ENCODE peak calls at places on chromosomes 6 and 20, in five cellular contexts. Y, M, K, G and X are unnamed samples.

GRCh38 chr6:6390849-6391602 is 70.6 kb upstream of the F13A1 start:
- DNase-seq in M (peak; percentile 90), G (no peak), Y (no peak), K (no peak), X (no peak)

GRCh38 chr6:3458706-3459421 is 2.0 kb upstream of the SLC22A23 start:
- DNase-seq in G (no peak), K (no peak), M (no peak), Y (no peak), X (no peak)

GRCh38 chr20:11195899-11196558 is 522.2 kb upstream of the JAG1 start:
- DNase-seq in K (peak; percentile 35), G (no peak), Y (no peak), M (no peak), X (no peak)

GRCh38 chr6:75643173-75643572 is 41.5 kb downstream of the SENP6 start:
- DNase-seq in K (no peak), Y (no peak), M (no peak), G (no peak), X (no peak)

GRCh38 chr6:43396408-43397149 is 27.1 kb upstream of the ZNF318 start:
- DNase-seq in K (no peak), G (no peak), M (no peak), Y (no peak), X (no peak)

GRCh38 chr6:86937219-86938079 is at the start of gene HTR1E:
- DNase-seq in Y (no peak), G (peak; percentile 6), K (peak; percentile 39), M (no peak), X (no peak)

GRCh38 chr6:85684125-85684808 is 41.6 kb upstream of the SYNCRIP start:
- DNase-seq in G (no peak), M (no peak), K (no peak), Y (no peak), X (no peak)

GRCh38 chr20:56676001-56676400 is 46.9 kb downstream of the TFAP2C start:
- DNase-seq in K (no peak), M (peak; percentile 16), Y (no peak), G (no peak), X (no peak)

GRCh38 chr20:62217913-62218773 is 1.9 kb downstream of the HRH3 start:
- DNase-seq in G (no peak), M (no peak), K (no peak), Y (no peak), X (no peak)

GRCh38 chr20:3749689-3750639 is 17.5 kb downstream of the HSPA12B start:
- DNase-seq in K (no peak), Y (no peak), G (no peak), M (no peak), X (no peak)

GRCh38 chr6:94300424-94301144 is 881.2 kb upstream of the EPHA7 start:
- DNase-seq in K (no peak), Y (no peak), G (no peak), M (no peak), X (no peak)

GRCh38 chr6:6659600-6660327 is 71.2 kb downstream of the LY86 start:
- DNase-seq in G (peak; percentile 28), Y (no peak), K (no peak), M (peak; percentile 66), X (no peak)

GRCh38 chr20:37567671-37568588 is 40.3 kb upstream of the BLCAP start:
- DNase-seq in Y (no peak), G (no peak), K (no peak), M (no peak), X (no peak)

GRCh38 chr6:75353644-75354043 is 69.1 kb upstream of the TMEM30A start:
- DNase-seq in Y (no peak), K (no peak), M (no peak), G (no peak), X (no peak)

GRCh38 chr6:152904678-152905077 is 78.2 kb downstream of the FBXO5 start:
- DNase-seq in K (no peak), Y (no peak), G (no peak), M (no peak), X (no peak)

GRCh38 chr6:44339763-44340625 is 2.5 kb upstream of the SPATS1 start:
- DNase-seq in G (no peak), Y (no peak), M (no peak), K (no peak), X (no peak)

GRCh38 chr6:15769471-15770088 is 106.8 kb upstream of the DTNBP1 start:
- DNase-seq in G (no peak), Y (no peak), M (no peak), K (no peak), X (no peak)

GRCh38 chr6:48378874-48379407 is 267.9 kb upstream of the PTCHD4 start:
- DNase-seq in M (no peak), Y (no peak), K (no peak), G (no peak), X (no peak)

GRCh38 chr6:143940011-143940597 is 68.0 kb downstream of the PLAGL1 start:
- DNase-seq in M (peak; percentile 63), Y (no peak), K (no peak), G (peak; percentile 79), X (no peak)

GRCh38 chr6:145310116-145310515 is 425.2 kb downstream of the EPM2A start:
- DNase-seq in G (no peak), Y (no peak), M (no peak), K (no peak), X (no peak)

GRCh38 chr20:50308513-50309279 is 118.1 kb downstream of the CEBPB start:
- DNase-seq in K (peak; percentile 97), M (peak; percentile 50), G (peak; percentile 67), Y (peak; percentile 84), X (no peak)

GRCh38 chr6:3913958-3914337 is 64.8 kb downstream of the FAM50B start:
- DNase-seq in G (no peak), K (no peak), Y (no peak), M (no peak), X (no peak)

GRCh38 chr6:137846274-137846673 is 20.8 kb upstream of the TNFAIP3 start:
- DNase-seq in K (no peak), G (no peak), M (no peak), Y (no peak), X (no peak)

GRCh38 chr20:31606678-31606927 is 1.5 kb downstream of the ID1 start:
- DNase-seq in K (no peak), G (peak; percentile 36), M (no peak), Y (no peak), X (no peak)
- H3K4me3 ChIP-seq in K (peak overlapping the region; percentile 63), G (peak overlapping the region; percentile 60), M (peak overlapping the region; percentile 70), Y (peak overlapping the region; percentile 65), X (peak overlapping the region; percentile 44)

GRCh38 chr6:33432546-33432945 is 12.7 kb downstream of the SYNGAP1 start:
- DNase-seq in Y (no peak), G (no peak), M (no peak), K (no peak), X (no peak)

GRCh38 chr6:33431880-33432541 is 12.1 kb downstream of the SYNGAP1 start:
- DNase-seq in Y (no peak), G (no peak), K (no peak), M (peak; percentile 81), X (no peak)

GRCh38 chr6:33430991-33431879 is 11.4 kb downstream of the SYNGAP1 start:
- DNase-seq in K (peak; percentile 73), G (peak; percentile 65), M (peak; percentile 89), Y (no peak), X (no peak)

GRCh38 chr6:33433560-33434191 is 13.8 kb downstream of the SYNGAP1 start:
- DNase-seq in K (peak; percentile 69), G (no peak), Y (no peak), M (no peak), X (no peak)

GRCh38 chr6:33433001-33433559 is 13.2 kb downstream of the SYNGAP1 start:
- DNase-seq in Y (no peak), G (no peak), M (no peak), K (no peak), X (no peak)
- H3K4me1 ChIP-seq in Y (peaks cover 32% of the 10 kb centered on the region), G (peaks cover 5% of the 10 kb centered on the region), M (peaks cover 53% of the 10 kb centered on the region), K (peaks cover 3% of the 10 kb centered on the region), X (peaks cover 16% of the 10 kb centered on the region)

GRCh38 chr6:25034477-25034876 is 98.7 kb upstream of the RIPOR2 start:
- DNase-seq in G (no peak), Y (no peak), M (no peak), K (no peak), X (no peak)
- H3K4me3 ChIP-seq in G (no peak overlapping the region), Y (no peak overlapping the region), M (peak overlapping the region; percentile 59), K (no peak overlapping the region), X (no peak overlapping the region)

GRCh38 chr6:157760137-157760536 is 62.9 kb upstream of the SNX9 start:
- DNase-seq in K (no peak), Y (no peak), G (no peak), M (no peak), X (no peak)
- H3K4me1 ChIP-seq in K (peaks cover 59% of the 10 kb centered on the region), Y (peaks cover 52% of the 10 kb centered on the region), G (peaks cover 29% of the 10 kb centered on the region), M (peaks cover 33% of the 10 kb centered on the region), X (peaks cover 10% of the 10 kb centered on the region)